ENCODE peak calls at places on chromosomes 13 and 19, in ten cellular contexts. I is heart right ventricle, C is PC-9, Y is left ventricle myocardium inferior, K is A549, Q is pancreas, D is upper lobe of left lung, V is thyroid gland, T is Peyer's patch, W is endodermal cell. G is an unnamed sample. For H3K4me1, the result is how much of the 10 kb centered on the place peaks cover.

GRCh38 chr13:106899444-106899843 is 331.5 kb upstream of the ARGLU1 start:
- DNase-seq in W (no peak), Y (no peak), T (no peak), Q (no peak), I (no peak), K (no peak), D (no peak), C (peak), V (no peak), G (no peak)

GRCh38 chr13:107563099-107563925 is 652.0 kb downstream of the LIG4 start:
- DNase-seq in D (no peak), T (no peak), I (no peak), Y (no peak), Q (no peak), K (no peak), C (no peak), W (no peak), V (no peak), G (no peak)

GRCh38 chr19:51651216-51651846 is 4.7 kb upstream of the SIGLEC14 start:
- DNase-seq in K (no peak), T (no peak), W (no peak), V (no peak), Q (no peak), I (no peak), Y (peak), D (no peak), C (no peak), G (no peak)

GRCh38 chr13:48156466-48156865 is 61.6 kb upstream of the MED4 start:
- DNase-seq in V (no peak), C (no peak), Q (no peak), W (peak), I (no peak), T (no peak), Y (no peak), K (no peak), D (no peak), G (no peak)

GRCh38 chr19:34733266-34733825 is 697 bp upstream of the ZNF181 start:
- DNase-seq in K (no peak), D (no peak), W (no peak), Q (peak), V (peak), I (peak), C (no peak), T (no peak), Y (peak), G (peak)

GRCh38 chr19:35901055-35901644 is 810 bp upstream of the NFKBID start:
- DNase-seq in D (no peak), W (no peak), C (peak), I (no peak), V (no peak), Q (no peak), K (no peak), Y (no peak), T (no peak), G (no peak)

GRCh38 chr19:778910-779653 is 18.2 kb upstream of the PTBP1 start:
- DNase-seq in T (no peak), W (peak), I (no peak), V (peak), C (peak), K (peak), D (no peak), Q (peak), Y (no peak), G (no peak)

GRCh38 chr13:75088915-75089314 is 393.1 kb downstream of the TBC1D4 start:
- DNase-seq in Y (no peak), I (no peak), D (no peak), C (no peak), K (no peak), T (no peak), Q (no peak), W (no peak), V (no peak), G (no peak)

GRCh38 chr13:106129273-106129672 is 406.2 kb downstream of the EFNB2 start:
- DNase-seq in Q (no peak), K (no peak), T (no peak), Y (no peak), V (no peak), C (no peak), D (no peak), W (no peak), I (no peak), G (no peak)

GRCh38 chr19:38346837-38347236 is 11.2 kb downstream of the CATSPERG start:
- DNase-seq in K (no peak), Y (no peak), I (no peak), W (no peak), Q (no peak), V (no peak), D (no peak), C (no peak), T (no peak), G (no peak)

GRCh38 chr19:4061683-4062575 is 4.8 kb downstream of the ZBTB7A start:
- DNase-seq in V (peak), Y (no peak), T (peak), C (peak), W (no peak), Q (peak), K (no peak), D (peak), I (no peak), G (no peak)

GRCh38 chr13:20217168-20217567 is 15.0 kb downstream of the GJB6 start:
- DNase-seq in D (no peak), Q (no peak), K (no peak), I (no peak), W (no peak), V (no peak), C (no peak), Y (no peak), T (no peak), G (no peak)

GRCh38 chr19:54186934-54187381 is 2.4 kb downstream of the MBOAT7 start:
- DNase-seq in I (no peak), K (no peak), T (peak), C (no peak), Q (peak), D (no peak), W (no peak), Y (no peak), V (no peak), G (no peak)

GRCh38 chr19:4120531-4120930 is 3.4 kb downstream of the MAP2K2 start:
- DNase-seq in Q (no peak), W (no peak), Y (no peak), V (no peak), K (no peak), D (no peak), C (no peak), T (no peak), I (no peak), G (no peak)

GRCh38 chr19:4988770-4989251 is 19.9 kb downstream of the KDM4B start:
- DNase-seq in I (peak), D (no peak), T (no peak), Q (no peak), V (peak), W (peak), Y (peak), C (no peak), K (no peak), G (peak)

GRCh38 chr13:91668844-91669495 is 270.5 kb downstream of the GPC5 start:
- DNase-seq in W (no peak), C (no peak), K (no peak), V (no peak), Y (no peak), Q (no peak), D (no peak), I (no peak), T (no peak), G (no peak)

GRCh38 chr19:45911291-45911690 is 3.3 kb downstream of the NANOS2 start:
- DNase-seq in Y (no peak), K (no peak), W (no peak), D (no peak), I (no peak), T (no peak), C (no peak), V (no peak), Q (no peak), G (no peak)

GRCh38 chr19:34141036-34141435 is 31.3 kb upstream of the LSM14A start:
- DNase-seq in Y (no peak), T (no peak), C (no peak), V (no peak), Q (no peak), I (no peak), K (no peak), W (no peak), D (no peak), G (no peak)

GRCh38 chr13:106619688-106620555 is 52.0 kb upstream of the ARGLU1 start:
- DNase-seq in W (peak), T (no peak), D (no peak), K (peak), V (peak), C (peak), Y (no peak), I (peak), Q (no peak), G (no peak)

GRCh38 chr19:30596813-30597399 is 224.7 kb downstream of the ZNF536 start:
- DNase-seq in V (no peak), W (peak), Y (no peak), I (no peak), K (no peak), Q (no peak), C (no peak), D (no peak), T (no peak), G (no peak)

GRCh38 chr13:108957369-108958012 is 328.1 kb downstream of the MYO16 start:
- DNase-seq in I (no peak), Y (no peak), V (no peak), C (peak), W (no peak), D (no peak), T (no peak), K (peak), Q (no peak), G (no peak)

GRCh38 chr13:36431204-36432105 is 840 bp upstream of the CCNA1 start:
- DNase-seq in I (no peak), Y (no peak), C (no peak), D (peak), K (no peak), W (no peak), V (peak), Q (no peak), T (no peak), G (no peak)

GRCh38 chr19:50460161-50460765 is 16.0 kb upstream of the EMC10 start:
- DNase-seq in Q (no peak), Y (no peak), D (no peak), V (no peak), W (no peak), I (no peak), C (peak), T (no peak), K (peak), G (no peak)

GRCh38 chr13:107650081-107650701 is 565.1 kb downstream of the LIG4 start:
- DNase-seq in Y (peak), C (peak), W (peak), T (peak), K (no peak), I (peak), V (peak), Q (peak), D (peak), G (no peak)

GRCh38 chr19:53659292-53659691 is 27.5 kb downstream of the DPRX start:
- DNase-seq in C (peak), I (peak), V (peak), W (peak), K (no peak), Q (no peak), D (no peak), Y (no peak), T (no peak), G (no peak)

GRCh38 chr13:21590231-21590630 is 13.7 kb downstream of the MICU2 start:
- DNase-seq in D (no peak), V (no peak), W (no peak), K (no peak), C (no peak), I (no peak), Q (no peak), Y (no peak), T (no peak), G (no peak)

GRCh38 chr13:21596722-21597121 is 7.2 kb downstream of the MICU2 start:
- DNase-seq in V (no peak), K (no peak), I (no peak), C (no peak), Q (no peak), T (no peak), D (no peak), Y (no peak), W (no peak), G (no peak)

GRCh38 chr13:21594715-21595545 is 9.0 kb downstream of the MICU2 start:
- DNase-seq in T (no peak), D (no peak), W (no peak), K (no peak), Q (no peak), I (no peak), Y (no peak), C (no peak), V (no peak), G (no peak)

GRCh38 chr13:21595546-21595822 is 8.5 kb downstream of the MICU2 start:
- DNase-seq in Y (no peak), K (no peak), V (no peak), D (no peak), I (no peak), W (no peak), T (no peak), C (no peak), Q (no peak), G (no peak)
- H3K4me3 ChIP-seq in Y (no peak), K (no peak), V (no peak), D (no peak), I (no peak), W (no peak), T (no peak), C (no peak), Q (no peak), G (no peak)

GRCh38 chr19:27752530-27753184 is 1460.3 kb downstream of the UQCRFS1 start:
- DNase-seq in D (no peak), V (no peak), I (no peak), Q (no peak), K (no peak), W (no peak), Y (no peak), T (no peak), C (no peak), G (no peak)
- H3K4me1 ChIP-seq in D (under half), V (under half), I (under half), Q (under half), K (under half), W (under half), Y (under half), T (under half), C (under half), G (under half)

GRCh38 chr19:14775855-14776254 is 2.5 kb downstream of the ADGRE2 start:
- DNase-seq in V (no peak), W (no peak), D (peak), Q (no peak), K (no peak), C (no peak), T (no peak), I (no peak), Y (peak), G (no peak)
- H3K4me3 ChIP-seq in V (no peak), W (no peak), D (no peak), Q (peak), K (peak), C (peak), T (peak), I (peak), Y (peak), G (peak)

GRCh38 chr13:24272452-24273161 is 36.8 kb upstream of the C1QTNF9 start:
- DNase-seq in C (no peak), Q (no peak), D (no peak), V (peak), T (peak), I (no peak), Y (no peak), K (no peak), W (peak), G (no peak)
- H3K4me1 ChIP-seq in C (under half), Q (under half), D (half or more), V (under half), T (under half), I (half or more), Y (half or more), K (under half), W (under half), G (under half)

GRCh38 chr13:27967203-27967735 is 1.8 kb downstream of the CDX2 start:
- DNase-seq in C (no peak), Q (no peak), W (no peak), D (no peak), V (no peak), I (no peak), T (no peak), Y (no peak), K (no peak), G (no peak)
- H3K4me3 ChIP-seq in C (no peak), Q (peak), W (no peak), D (no peak), V (no peak), I (no peak), T (peak), Y (no peak), K (peak), G (no peak)

GRCh38 chr13:114010401-114011101 is 36.7 kb upstream of the C13orf46 start:
- DNase-seq in Q (no peak), D (peak), C (no peak), V (no peak), Y (no peak), K (no peak), T (no peak), W (no peak), I (no peak), G (no peak)

GRCh38 chr13:114012921-114013320 is 39.0 kb upstream of the C13orf46 start:
- DNase-seq in W (no peak), Q (no peak), T (no peak), D (peak), K (no peak), I (no peak), Y (no peak), V (no peak), C (no peak), G (no peak)

GRCh38 chr13:114012141-114012540 is 38.3 kb upstream of the C13orf46 start:
- DNase-seq in Y (no peak), C (no peak), V (no peak), K (no peak), W (no peak), I (no peak), Q (no peak), T (no peak), D (peak), G (no peak)

GRCh38 chr13:114009590-114010400 is 35.9 kb upstream of the C13orf46 start:
- DNase-seq in I (no peak), K (no peak), Y (peak), D (peak), T (no peak), Q (no peak), V (no peak), C (no peak), W (no peak), G (no peak)

DNA sequence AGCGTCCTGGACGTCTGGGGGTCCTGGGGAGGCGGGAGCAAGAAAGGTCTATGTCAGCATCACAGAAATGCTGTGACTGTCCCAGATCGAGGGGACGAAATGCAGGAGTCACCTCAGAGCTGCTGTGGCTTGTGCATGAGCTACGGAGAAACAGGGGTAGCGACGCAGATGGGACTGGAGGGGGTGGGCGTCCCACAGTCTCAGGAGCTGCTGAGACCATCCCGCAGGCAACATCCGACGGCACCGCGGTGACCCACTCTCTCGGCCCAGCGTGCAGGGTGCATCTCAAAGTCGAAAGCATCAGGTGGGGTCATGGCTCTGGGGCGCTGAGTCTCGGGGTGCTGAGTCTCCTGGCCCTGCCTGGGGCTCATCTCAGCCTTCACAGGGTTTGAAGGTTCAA is 37.4 kb upstream of the C13orf46 start:
- DNase-seq in W (no peak), T (no peak), V (no peak), K (no peak), I (no peak), C (no peak), Y (no peak), D (peak), Q (no peak), G (no peak)
- H3K4me1 ChIP-seq in W (under half), T (under half), V (under half), K (under half), I (under half), C (under half), Y (under half), D (under half), Q (under half), G (under half)

GRCh38 chr13:110054041-110054440 is 252.9 kb downstream of the COL4A1 start:
- DNase-seq in Q (no peak), I (no peak), K (no peak), T (no peak), Y (no peak), D (peak), C (no peak), W (no peak), V (no peak), G (no peak)

GRCh38 chr13:110057052-110057451 is 249.9 kb downstream of the COL4A1 start:
- DNase-seq in W (no peak), I (no peak), Y (no peak), D (no peak), T (no peak), Q (no peak), V (no peak), C (no peak), K (no peak), G (no peak)

GRCh38 chr13:110055089-110055488 is 251.9 kb downstream of the COL4A1 start:
- DNase-seq in W (no peak), V (no peak), T (no peak), D (no peak), I (no peak), Q (no peak), K (no peak), Y (no peak), C (no peak), G (no peak)

GRCh38 chr13:110061270-110061669 is 245.7 kb downstream of the COL4A1 start:
- DNase-seq in K (no peak), I (no peak), W (no peak), V (no peak), D (no peak), Q (no peak), C (no peak), Y (no peak), T (no peak), G (no peak)

DNA sequence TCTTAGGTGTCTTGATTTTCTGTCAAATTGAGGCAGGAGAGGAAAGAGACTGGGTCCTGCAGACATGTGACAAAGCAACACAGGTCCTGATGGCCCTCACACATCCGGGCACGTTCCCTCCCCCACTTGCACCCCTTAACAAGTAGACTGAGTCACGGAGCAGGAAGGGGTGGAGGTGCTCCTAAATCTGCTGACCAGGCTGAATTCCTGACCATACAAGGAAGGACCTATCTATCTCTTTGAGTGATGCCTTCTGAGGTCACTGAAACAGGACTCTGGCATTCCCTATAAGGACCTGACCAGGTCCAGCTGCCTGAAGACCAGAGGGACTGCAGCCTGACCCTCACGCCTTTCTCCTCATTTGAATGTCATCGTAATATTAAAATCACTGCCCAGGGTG is 250.3 kb downstream of the COL4A1 start:
- DNase-seq in K (no peak), T (no peak), V (no peak), I (no peak), Q (no peak), Y (no peak), D (no peak), C (no peak), W (no peak), G (no peak)
- H3K4me3 ChIP-seq in K (no peak), T (no peak), V (no peak), I (no peak), Q (no peak), Y (no peak), D (no peak), C (no peak), W (no peak), G (peak)

GRCh38 chr13:43354147-43354945 is 331.0 kb downstream of the DNAJC15 start:
- DNase-seq in Y (no peak), I (no peak), K (no peak), C (no peak), T (no peak), V (no peak), W (no peak), Q (no peak), D (no peak), G (no peak)
- H3K4me1 ChIP-seq in Y (under half), I (under half), K (under half), C (under half), T (under half), V (under half), W (under half), Q (under half), D (under half), G (under half)

GRCh38 chr13:62305758-62306157 is 890.1 kb upstream of the PCDH20 start:
- DNase-seq in C (no peak), K (no peak), W (no peak), T (no peak), Y (no peak), I (no peak), Q (no peak), D (no peak), V (no peak), G (no peak)

GRCh38 chr13:62294210-62294609 is 878.6 kb upstream of the PCDH20 start:
- DNase-seq in V (no peak), Y (no peak), C (no peak), T (no peak), Q (no peak), W (no peak), K (no peak), D (no peak), I (no peak), G (no peak)

GRCh38 chr13:62302341-62302740 is 886.7 kb upstream of the PCDH20 start:
- DNase-seq in C (no peak), K (no peak), W (no peak), Q (no peak), V (no peak), T (no peak), I (no peak), D (no peak), Y (no peak), G (no peak)

GRCh38 chr13:62296812-62297211 is 881.2 kb upstream of the PCDH20 start:
- DNase-seq in V (no peak), W (no peak), I (no peak), C (no peak), K (no peak), Q (no peak), T (no peak), Y (no peak), D (no peak), G (no peak)

DNA sequence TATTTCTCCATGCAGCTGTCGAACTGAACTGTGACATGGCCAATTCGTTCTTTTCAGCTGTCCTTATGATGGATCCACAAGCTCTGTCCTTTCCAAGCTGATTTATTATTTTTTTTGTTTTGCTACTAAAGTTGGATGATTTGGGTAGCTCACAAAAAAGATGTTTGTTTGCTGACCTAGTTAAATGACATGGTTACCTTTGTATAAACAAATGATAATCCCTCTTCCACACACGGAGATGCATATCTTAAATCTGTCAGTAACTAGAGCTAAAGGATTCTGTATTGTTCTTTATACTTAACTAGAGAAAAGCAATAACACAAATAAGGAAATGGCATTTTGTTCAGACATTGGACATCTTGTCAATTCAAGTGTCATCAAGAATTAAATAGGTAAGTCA is 884.4 kb upstream of the PCDH20 start:
- DNase-seq in Y (no peak), D (no peak), C (no peak), Q (no peak), W (no peak), V (no peak), K (no peak), I (no peak), T (no peak), G (no peak)
- H3K4me3 ChIP-seq in Y (no peak), D (no peak), C (no peak), Q (no peak), W (no peak), V (no peak), K (no peak), I (no peak), T (no peak), G (no peak)